ENCODE peak calls at places on chromosomes 11 and 22, in five cellular contexts. R is A172; Q is activated CD8-positive, alpha-beta T cell treated with anti-CD3 and anti-CD28 coated beads for 36 hours; I is cardiac muscle cell; S is activated CD4-positive, CD25-positive, alpha-beta regulatory T cell. P is an unnamed sample.

GRCh38 chr22:32106930-32107329 is 52.2 kb downstream of the C22orf42 start:
- DNase-seq in R (peak; percentile 2), Q (peak; percentile 28), I (peak; percentile 75), S (no peak), P (no peak)

GRCh38 chr11:79150320-79150719 is 290.5 kb downstream of the TENM4 start:
- DNase-seq in R (no peak), Q (no peak), I (no peak), S (no peak), P (no peak)

GRCh38 chr11:129896062-129896461 is 684 bp upstream of the NFRKB start:
- DNase-seq in R (no peak), Q (no peak), I (no peak), S (no peak), P (no peak)

GRCh38 chr11:122046846-122047245 is 69.2 kb downstream of the BLID start:
- DNase-seq in R (no peak), Q (no peak), I (no peak), S (no peak), P (no peak)

GRCh38 chr11:33808228-33808828 is 34.0 kb upstream of the FBXO3 start:
- DNase-seq in R (peak; percentile 79), Q (peak; percentile 92), I (peak; percentile 85), S (peak; percentile 89), P (peak; percentile 44)

GRCh38 chr22:17706451-17706900 is 67.8 kb downstream of the BID start:
- DNase-seq in R (peak; percentile 89), Q (peak; percentile 66), I (no peak), S (no peak), P (peak; percentile 76)

GRCh38 chr22:36285545-36285944 is 32.6 kb downstream of the APOL1 start:
- DNase-seq in R (no peak), Q (no peak), I (no peak), S (no peak), P (no peak)

GRCh38 chr22:34709641-34710040 is 356.3 kb upstream of the ISX start:
- DNase-seq in R (no peak), Q (no peak), I (no peak), S (no peak), P (no peak)

GRCh38 chr11:45543808-45544422 is 121.5 kb downstream of the CHST1 start:
- DNase-seq in R (peak; percentile 7), Q (peak; percentile 32), I (peak; percentile 71), S (no peak), P (no peak)